ENCODE peak calls at places on chromosomes 2 and 18, in seven cellular contexts. R is A549, A is HCT116, D is brain microvascular endothelial cell, M is fibroblast of lung, I is transverse colon, L is right cardiac atrium. C is an unnamed sample.

GRCh38 chr2:74577448-74577847 is 22.9 kb downstream of the DOK1 start:
- DNase-seq in R (no peak), A (no peak), D (no peak), M (no peak), I (no peak), L (peak), C (peak)

GRCh38 chr2:202821538-202822160 is 49.9 kb downstream of the ICA1L start:
- DNase-seq in R (no peak), A (no peak), D (no peak), M (no peak), I (no peak), L (no peak), C (no peak)

GRCh38 chr18:456361-456821 is 44.1 kb downstream of the COLEC12 start:
- DNase-seq in R (no peak), A (no peak), D (peak), M (no peak), I (peak), L (peak), C (no peak)

GRCh38 chr18:23932385-23933067 is 82.0 kb upstream of the TTC39C start:
- DNase-seq in R (no peak), A (no peak), D (no peak), M (no peak), I (no peak), L (no peak), C (no peak)

GRCh38 chr18:31760695-31761094 is at the start of gene SLC25A52:
- DNase-seq in R (no peak), A (no peak), D (no peak), M (no peak), I (no peak), L (peak), C (no peak)

GRCh38 chr18:5510109-5510846 is 33.5 kb downstream of the EPB41L3 start:
- DNase-seq in R (no peak), A (no peak), D (peak), M (peak), I (no peak), L (no peak), C (no peak)

GRCh38 chr2:29650634-29651097 is 270.7 kb downstream of the ALK start:
- DNase-seq in R (no peak), A (no peak), D (no peak), M (no peak), I (no peak), L (no peak), C (peak)

GRCh38 chr2:134140251-134140661 is 113.6 kb upstream of the MGAT5 start:
- DNase-seq in R (no peak), A (no peak), D (no peak), M (no peak), I (peak), L (no peak), C (no peak)

GRCh38 chr2:127416486-127417001 is 1.7 kb upstream of the PROC start:
- DNase-seq in R (no peak), A (no peak), D (no peak), M (no peak), I (no peak), L (no peak), C (no peak)

GRCh38 chr2:150570712-150571111 is 83.2 kb upstream of the RND3 start:
- DNase-seq in R (peak), A (no peak), D (peak), M (peak), I (no peak), L (no peak), C (no peak)

GRCh38 chr2:220504890-220505564 is 877.6 kb downstream of the SLC4A3 start:
- DNase-seq in R (peak), A (no peak), D (peak), M (peak), I (no peak), L (no peak), C (no peak)

GRCh38 chr2:120762341-120763061 is 26.8 kb downstream of the GLI2 start:
- DNase-seq in R (no peak), A (no peak), D (no peak), M (no peak), I (no peak), L (no peak), C (no peak)

GRCh38 chr2:53964237-53964952 is 6.4 kb downstream of the PSME4 start:
- DNase-seq in R (no peak), A (no peak), D (no peak), M (no peak), I (no peak), L (no peak), C (no peak)

GRCh38 chr2:5474716-5475115 is 217.5 kb upstream of the SOX11 start:
- DNase-seq in R (no peak), A (no peak), D (no peak), M (no peak), I (no peak), L (no peak), C (no peak)

GRCh38 chr18:50836521-50836957 is 16.7 kb upstream of the MRO start:
- DNase-seq in R (no peak), A (no peak), D (peak), M (peak), I (no peak), L (no peak), C (peak)

GRCh38 chr2:217830807-217831206 is 172.0 kb downstream of the TNS1 start:
- DNase-seq in R (no peak), A (no peak), D (no peak), M (no peak), I (no peak), L (peak), C (no peak)

GRCh38 chr2:217662984-217663602 is 339.7 kb downstream of the TNS1 start:
- DNase-seq in R (no peak), A (no peak), D (no peak), M (peak), I (no peak), L (no peak), C (no peak)

GRCh38 chr2:67839668-67840067 is 223.1 kb downstream of the C1D start:
- DNase-seq in R (no peak), A (no peak), D (no peak), M (peak), I (no peak), L (no peak), C (no peak)

GRCh38 chr2:160208662-160209229 is 8.7 kb upstream of the ITGB6 start:
- DNase-seq in R (no peak), A (no peak), D (no peak), M (no peak), I (no peak), L (no peak), C (no peak)

GRCh38 chr2:160209457-160209856 is 9.4 kb upstream of the ITGB6 start:
- DNase-seq in R (no peak), A (no peak), D (peak), M (peak), I (no peak), L (no peak), C (no peak)

GRCh38 chr2:160207271-160207670 is 7.2 kb upstream of the ITGB6 start:
- DNase-seq in R (no peak), A (no peak), D (no peak), M (no peak), I (no peak), L (no peak), C (no peak)

GRCh38 chr2:160206436-160206835 is 6.4 kb upstream of the ITGB6 start:
- DNase-seq in R (no peak), A (no peak), D (no peak), M (no peak), I (no peak), L (no peak), C (no peak)

GRCh38 chr2:160207804-160208661 is 8.0 kb upstream of the ITGB6 start:
- DNase-seq in R (peak), A (peak), D (peak), M (peak), I (peak), L (peak), C (no peak)
- H3K27ac ChIP-seq in R (peak), A (peak), D (peak), M (peak), I (peak), L (peak), C (no peak)

GRCh38 chr2:125855204-125855603 is 800.8 kb upstream of the GYPC start:
- DNase-seq in R (no peak), A (no peak), D (no peak), M (no peak), I (no peak), L (no peak), C (no peak)

GRCh38 chr2:125861461-125861860 is 794.5 kb upstream of the GYPC start:
- DNase-seq in R (no peak), A (no peak), D (no peak), M (no peak), I (no peak), L (no peak), C (no peak)

GRCh38 chr2:125853626-125854025 is 802.3 kb upstream of the GYPC start:
- DNase-seq in R (no peak), A (no peak), D (no peak), M (no peak), I (no peak), L (no peak), C (no peak)

DNA sequence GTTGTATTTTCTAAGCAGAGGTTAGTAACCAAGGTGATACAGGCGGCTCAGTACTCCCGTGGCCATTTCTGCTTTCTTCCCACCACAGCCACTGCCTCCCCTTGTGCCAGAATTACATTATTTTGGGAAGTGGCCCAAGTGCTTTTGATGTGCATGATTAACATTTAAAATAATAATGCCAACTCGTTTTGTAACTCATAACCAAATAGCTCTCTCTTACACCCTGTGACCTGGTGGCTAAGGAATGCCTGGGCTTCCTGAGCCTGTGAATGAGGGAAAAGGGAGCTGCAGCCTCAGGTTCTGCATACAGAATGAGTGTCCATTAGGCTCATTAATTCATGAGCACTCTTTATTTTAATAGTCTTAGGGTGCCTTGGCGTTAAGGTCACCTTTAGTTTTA is 797.6 kb upstream of the GYPC start:
- DNase-seq in R (no peak), A (no peak), D (no peak), M (no peak), I (no peak), L (no peak), C (no peak)
- H3K27ac ChIP-seq in R (no peak), A (no peak), D (no peak), M (no peak), I (no peak), L (no peak), C (no peak)

DNA sequence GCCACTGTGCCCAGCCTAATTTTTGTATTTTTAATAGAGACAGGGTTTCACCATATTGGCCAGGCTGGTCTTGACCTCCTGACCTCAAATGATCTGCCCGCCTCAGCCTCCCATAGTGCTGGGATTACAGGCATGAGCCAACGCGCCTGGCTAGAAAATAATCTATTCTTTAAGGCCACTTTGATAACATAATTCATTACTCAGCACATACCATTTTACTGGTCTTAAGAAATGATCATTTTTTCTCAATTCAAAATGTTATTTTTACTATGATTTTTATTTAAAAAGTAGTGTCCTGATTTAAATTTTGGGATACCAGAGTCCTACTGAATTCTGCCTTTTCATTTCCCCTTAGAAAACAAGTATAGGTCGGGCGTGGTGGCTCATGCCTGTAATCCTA is 27.0 kb upstream of the ADAM17 start:
- DNase-seq in R (no peak), A (no peak), D (no peak), M (no peak), I (no peak), L (no peak), C (no peak)
- H3K27ac ChIP-seq in R (no peak), A (no peak), D (no peak), M (no peak), I (no peak), L (no peak), C (no peak)

GRCh38 chr2:181459646-181460045 is 2.5 kb downstream of the ITGA4 start:
- DNase-seq in R (no peak), A (no peak), D (no peak), M (peak), I (no peak), L (no peak), C (peak)
- H3K27ac ChIP-seq in R (no peak), A (no peak), D (peak), M (no peak), I (peak), L (no peak), C (no peak)

GRCh38 chr2:70009776-70010175 is 48.3 kb upstream of the ASPRV1 start:
- DNase-seq in R (no peak), A (no peak), D (no peak), M (no peak), I (peak), L (no peak), C (no peak)
- H3K27ac ChIP-seq in R (no peak), A (no peak), D (no peak), M (no peak), I (peak), L (no peak), C (no peak)

DNA sequence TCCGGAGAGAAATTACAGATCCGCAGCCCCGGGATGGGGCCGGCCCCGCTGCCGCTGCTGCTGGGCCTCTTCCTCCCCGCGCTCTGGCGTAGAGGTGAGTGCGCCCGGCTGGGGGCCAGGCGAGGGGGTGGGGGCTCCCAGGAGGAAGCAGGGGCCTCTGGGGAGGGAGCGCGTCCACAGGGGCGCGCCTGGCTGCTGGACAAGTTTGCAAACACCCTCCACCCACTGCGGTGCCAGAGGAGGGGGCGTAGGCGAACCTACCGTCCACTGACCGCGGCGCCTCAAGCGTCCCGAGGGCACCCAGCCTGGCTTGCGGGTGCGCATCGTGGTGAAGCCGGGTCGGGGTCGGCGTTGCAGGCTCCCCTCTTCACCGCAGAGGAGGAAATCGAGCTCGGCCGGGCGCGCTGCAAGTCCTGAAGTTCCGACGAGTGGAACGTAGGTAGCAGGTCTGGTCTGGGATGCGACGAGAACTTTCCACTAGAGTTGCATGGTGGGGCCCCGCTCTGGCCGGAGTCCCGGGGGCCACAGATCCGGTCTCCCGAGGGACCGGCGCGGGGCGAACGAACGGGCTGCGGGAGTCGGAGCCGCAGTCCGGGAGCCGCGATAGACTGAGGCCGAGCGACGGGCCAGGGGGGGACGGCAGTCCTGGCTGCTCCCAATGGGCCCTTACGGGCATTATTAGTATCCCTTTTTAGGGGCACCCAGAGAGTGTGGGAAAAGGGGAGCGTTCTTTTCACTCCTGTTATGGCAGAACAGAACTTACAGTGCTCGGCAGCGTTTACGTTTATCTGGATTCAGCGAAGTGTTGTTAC is 502 bp downstream of the MERTK start:
- DNase-seq in R (no peak), A (no peak), D (no peak), M (peak), I (no peak), L (peak), C (peak)
- H3K27ac ChIP-seq in R (peak), A (peak), D (no peak), M (no peak), I (peak), L (peak), C (peak)

GRCh38 chr2:237864030-237864931 is 4.9 kb downstream of the RAMP1 start:
- DNase-seq in R (no peak), A (no peak), D (no peak), M (peak), I (no peak), L (no peak), C (no peak)

GRCh38 chr2:237865623-237866041 is 6.2 kb downstream of the RAMP1 start:
- DNase-seq in R (no peak), A (no peak), D (no peak), M (no peak), I (no peak), L (no peak), C (no peak)

GRCh38 chr2:237864940-237865622 is 5.7 kb downstream of the RAMP1 start:
- DNase-seq in R (no peak), A (no peak), D (no peak), M (peak), I (no peak), L (no peak), C (no peak)

GRCh38 chr2:237867465-237867864 is 8.0 kb downstream of the RAMP1 start:
- DNase-seq in R (no peak), A (no peak), D (no peak), M (no peak), I (no peak), L (no peak), C (no peak)

GRCh38 chr2:237866119-237866621 is 6.7 kb downstream of the RAMP1 start:
- DNase-seq in R (no peak), A (no peak), D (peak), M (peak), I (no peak), L (no peak), C (no peak)
- H3K27ac ChIP-seq in R (peak), A (peak), D (peak), M (no peak), I (peak), L (no peak), C (no peak)

DNA sequence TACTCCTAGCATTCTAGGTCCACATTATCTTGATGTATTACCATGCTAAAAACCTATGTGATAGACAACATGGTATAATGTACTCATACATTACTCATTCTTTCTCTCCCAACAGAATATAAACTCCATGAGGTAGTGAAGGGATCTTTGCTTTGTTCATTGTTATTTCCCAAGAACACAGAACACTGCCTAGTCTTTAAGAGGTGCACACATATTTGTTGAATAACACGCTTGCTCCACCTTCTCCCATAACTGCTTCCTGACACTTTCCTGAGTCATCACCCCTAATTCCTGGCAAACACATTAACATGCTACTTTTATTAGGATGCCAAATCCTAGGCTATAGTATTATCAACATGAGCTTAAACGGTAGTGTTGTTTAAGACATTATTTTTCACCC is 41.3 kb downstream of the REV1 start:
- DNase-seq in R (no peak), A (no peak), D (peak), M (peak), I (no peak), L (no peak), C (no peak)
- H3K27ac ChIP-seq in R (no peak), A (no peak), D (no peak), M (no peak), I (no peak), L (no peak), C (no peak)

C was measured in A673.